ENCODE peak calls at places on chromosome 18, in four cellular contexts. Y is HCT116, Q is IMR-90, W is RWPE2. F is an unnamed sample.

GRCh38 chr18:58057291-58057965 is 13.4 kb downstream of the NEDD4L start:
- DNase-seq in W (no peak), Y (no peak), Q (no peak), F (no peak)

GRCh38 chr18:21742323-21742687 is 1.7 kb downstream of the MIB1 start:
- DNase-seq in Q (peak), W (no peak), Y (no peak), F (no peak)

GRCh38 chr18:40159141-40160017 is 1795.7 kb upstream of the PIK3C3 start:
- DNase-seq in Q (peak), Y (peak), W (no peak), F (no peak)

GRCh38 chr18:53843113-53843512 is 381.4 kb downstream of the MBD2 start:
- DNase-seq in W (no peak), Y (no peak), Q (no peak), F (no peak)

GRCh38 chr18:31661965-31662364 is 22.4 kb downstream of the B4GALT6 start:
- DNase-seq in Y (no peak), W (no peak), Q (peak), F (no peak)

GRCh38 chr18:297936-298335 is 30.1 kb upstream of the THOC1 start:
- DNase-seq in Q (no peak), W (no peak), Y (no peak), F (no peak)

GRCh38 chr18:51666717-51667320 is 469.3 kb upstream of the MEX3C start:
- DNase-seq in Y (no peak), Q (no peak), W (no peak), F (no peak)

GRCh38 chr18:38545071-38545470 is 979.5 kb upstream of the CELF4 start:
- DNase-seq in Q (no peak), W (no peak), Y (no peak), F (peak)

GRCh38 chr18:7596133-7596532 is 29.0 kb downstream of the PTPRM start:
- DNase-seq in W (no peak), Y (no peak), Q (peak), F (no peak)

GRCh38 chr18:159037-159652 is 788 bp downstream of the USP14 start:
- DNase-seq in W (no peak), Q (peak), Y (no peak), F (no peak)

GRCh38 chr18:41326311-41326710 is 628.7 kb upstream of the PIK3C3 start:
- DNase-seq in Y (no peak), W (no peak), Q (peak), F (no peak)

GRCh38 chr18:40851014-40851429 is 1104.0 kb upstream of the PIK3C3 start:
- DNase-seq in Q (peak), W (no peak), Y (no peak), F (no peak)

GRCh38 chr18:77733292-77733903 is 483.8 kb downstream of the GALR1 start:
- DNase-seq in Q (no peak), W (no peak), Y (no peak), F (no peak)

GRCh38 chr18:36525913-36526312 is 228.4 kb downstream of the FHOD3 start:
- DNase-seq in Y (no peak), Q (no peak), W (no peak), F (no peak)

GRCh38 chr18:55018602-55019001 is 59.3 kb upstream of the CCDC68 start:
- DNase-seq in W (no peak), Q (peak), Y (no peak), F (no peak)

DNA sequence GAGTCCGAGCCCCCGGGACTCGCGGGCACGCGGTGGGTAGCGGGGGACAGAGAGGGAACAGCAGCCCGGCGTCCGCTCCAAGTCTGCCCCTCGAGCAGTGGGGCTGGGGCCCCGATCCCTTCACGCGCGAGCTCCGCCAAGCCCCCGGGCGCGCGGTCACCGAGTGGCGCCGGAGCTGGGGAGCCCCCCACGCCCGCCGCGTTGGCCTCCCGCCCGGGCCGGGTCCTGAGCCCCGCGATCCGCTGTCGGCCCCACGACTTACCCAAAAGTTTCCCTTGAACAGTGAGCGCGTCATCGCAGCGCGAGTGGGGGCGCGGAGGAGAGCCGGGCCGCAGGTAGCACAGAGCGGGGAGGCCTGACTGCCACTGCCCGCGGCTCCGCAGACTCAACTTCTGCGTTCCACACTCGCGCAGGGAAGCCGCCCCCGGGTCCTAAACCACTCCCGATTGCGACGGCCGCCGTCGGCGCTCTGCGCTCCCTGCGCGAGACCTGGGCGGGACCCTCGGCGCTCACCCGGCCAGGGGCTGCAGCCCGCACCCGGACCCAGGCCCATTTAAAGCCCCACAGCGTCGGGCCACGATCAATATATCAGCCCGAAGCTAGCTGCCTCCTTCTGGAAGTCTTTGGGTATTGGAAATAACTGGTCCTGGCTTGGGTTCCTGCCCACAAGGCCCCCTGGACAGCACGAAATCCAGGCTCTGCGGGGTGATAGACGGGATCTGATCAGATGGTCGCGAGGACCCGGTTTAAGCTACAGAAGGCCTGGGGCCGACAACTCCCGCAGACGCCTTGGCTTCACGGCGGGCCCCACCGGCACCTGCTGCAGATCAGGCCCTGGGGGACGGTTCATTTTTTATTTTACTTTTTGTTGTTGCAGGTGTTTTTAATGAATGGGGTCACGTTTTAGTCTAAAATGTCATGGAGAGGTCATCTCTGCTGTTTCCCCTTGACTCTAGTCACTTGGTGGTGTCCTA is at the start of gene PSTPIP2:
- DNase-seq in Q (peak), Y (peak), W (peak), F (no peak)
- TF ChIP-seq CTCF in Q (no peak), Y (no peak), W (peak), F (no peak)

GRCh38 chr18:26545737-26546136 is 2.6 kb downstream of the KCTD1 start:
- DNase-seq in W (no peak), Q (no peak), Y (no peak), F (no peak)
- H3K4me3 ChIP-seq in W (peak), Q (no peak), Y (no peak), F (no peak)

DNA sequence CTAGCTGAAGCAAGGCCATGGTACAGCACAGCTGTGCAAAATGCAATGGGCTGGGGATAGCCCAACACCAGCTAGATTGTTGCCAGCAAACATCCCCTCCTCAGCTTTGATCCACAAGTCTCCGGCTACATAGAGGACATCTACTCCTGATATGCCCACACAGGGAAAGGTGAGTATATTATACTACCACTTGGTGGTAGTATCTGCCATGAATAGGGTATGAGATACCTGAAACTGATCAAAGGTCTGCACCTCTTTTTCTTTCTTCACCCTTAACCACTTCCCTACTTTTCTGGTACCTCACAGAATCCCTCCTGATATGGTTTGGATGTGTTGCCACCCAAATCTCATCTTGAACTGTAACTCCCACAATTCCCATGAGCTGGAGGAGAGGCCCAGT is 279.8 kb downstream of the TXNL1 start:
- DNase-seq in W (no peak), Q (no peak), Y (no peak), F (no peak)
- TF ChIP-seq CTCF in W (peak), Q (no peak), Y (no peak), F (no peak)

GRCh38 chr18:59902993-59903610 is 3.3 kb downstream of the PMAIP1 start:
- DNase-seq in Q (no peak), W (no peak), Y (no peak), F (no peak)

GRCh38 chr18:59899298-59900221 is at the start of gene PMAIP1:
- DNase-seq in W (peak), Y (peak), Q (peak), F (no peak)

GRCh38 chr18:59904051-59904601 is 4.3 kb downstream of the PMAIP1 start:
- DNase-seq in Q (peak), Y (no peak), W (no peak), F (no peak)

GRCh38 chr18:59900222-59901128 is 679 bp downstream of the PMAIP1 start:
- DNase-seq in Q (peak), W (no peak), Y (no peak), F (peak)

DNA sequence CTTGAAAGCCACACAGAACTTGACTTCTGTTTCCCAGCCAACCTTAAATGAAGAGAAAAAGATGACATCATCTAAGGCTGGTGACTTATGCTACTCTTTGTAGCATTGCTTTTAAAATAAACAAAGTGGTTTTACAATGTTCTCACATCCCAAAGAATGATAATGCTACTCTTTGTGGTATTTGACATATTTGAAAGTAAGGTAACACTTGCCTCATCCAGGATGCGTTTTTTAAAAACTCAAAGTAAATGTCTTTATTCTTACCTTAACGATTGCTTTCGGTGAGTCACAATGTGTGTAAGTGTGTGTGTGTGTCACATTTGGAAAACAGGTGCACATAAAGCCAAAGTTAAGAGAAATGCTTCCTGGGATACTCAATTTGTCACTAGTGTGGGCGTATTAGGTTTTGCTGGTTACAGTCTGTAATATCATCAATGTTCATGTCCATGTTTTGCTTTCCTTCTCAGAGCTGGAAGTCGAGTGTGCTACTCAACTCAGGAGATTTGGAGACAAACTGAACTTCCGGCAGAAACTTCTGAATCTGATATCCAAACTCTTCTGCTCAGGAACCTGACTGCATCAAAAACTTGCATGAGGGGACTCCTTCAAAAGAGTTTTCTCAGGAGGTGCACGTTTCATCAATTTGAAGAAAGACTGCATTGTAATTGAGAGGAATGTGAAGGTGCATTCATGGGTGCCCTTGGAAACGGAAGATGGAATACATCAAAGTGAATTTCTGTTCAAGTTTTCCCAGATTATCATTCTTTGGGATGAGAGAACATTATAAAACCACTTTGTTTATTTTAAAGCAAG is 2.6 kb downstream of the PMAIP1 start:
- DNase-seq in Q (peak), W (no peak), Y (no peak), F (no peak)
- H3K4me3 ChIP-seq in Q (peak), W (peak), Y (no peak), F (peak)

GRCh38 chr18:74652392-74652988 is 54.8 kb downstream of the ZNF407 start:
- DNase-seq in Q (peak), W (no peak), Y (peak), F (no peak)
- TF ChIP-seq CTCF in Q (peak), W (peak), Y (peak), F (peak)

GRCh38 chr18:79395308-79395640 is 456 bp upstream of the NFATC1 start:
- DNase-seq in Y (no peak), W (no peak), Q (no peak), F (no peak)
- H3K4me3 ChIP-seq in Y (peak), W (no peak), Q (no peak), F (no peak)

GRCh38 chr18:12373771-12374116 is 3.3 kb downstream of the AFG3L2 start:
- DNase-seq in Y (no peak), W (no peak), Q (no peak), F (no peak)

GRCh38 chr18:12377556-12378553 is 828 bp upstream of the AFG3L2 start:
- DNase-seq in Q (no peak), W (no peak), Y (no peak), F (no peak)

GRCh38 chr18:12374398-12374797 is 2.6 kb downstream of the AFG3L2 start:
- DNase-seq in Y (no peak), W (no peak), Q (no peak), F (no peak)

GRCh38 chr18:12376034-12376717 is 851 bp downstream of the AFG3L2 start:
- DNase-seq in W (no peak), Y (no peak), Q (no peak), F (no peak)

DNA sequence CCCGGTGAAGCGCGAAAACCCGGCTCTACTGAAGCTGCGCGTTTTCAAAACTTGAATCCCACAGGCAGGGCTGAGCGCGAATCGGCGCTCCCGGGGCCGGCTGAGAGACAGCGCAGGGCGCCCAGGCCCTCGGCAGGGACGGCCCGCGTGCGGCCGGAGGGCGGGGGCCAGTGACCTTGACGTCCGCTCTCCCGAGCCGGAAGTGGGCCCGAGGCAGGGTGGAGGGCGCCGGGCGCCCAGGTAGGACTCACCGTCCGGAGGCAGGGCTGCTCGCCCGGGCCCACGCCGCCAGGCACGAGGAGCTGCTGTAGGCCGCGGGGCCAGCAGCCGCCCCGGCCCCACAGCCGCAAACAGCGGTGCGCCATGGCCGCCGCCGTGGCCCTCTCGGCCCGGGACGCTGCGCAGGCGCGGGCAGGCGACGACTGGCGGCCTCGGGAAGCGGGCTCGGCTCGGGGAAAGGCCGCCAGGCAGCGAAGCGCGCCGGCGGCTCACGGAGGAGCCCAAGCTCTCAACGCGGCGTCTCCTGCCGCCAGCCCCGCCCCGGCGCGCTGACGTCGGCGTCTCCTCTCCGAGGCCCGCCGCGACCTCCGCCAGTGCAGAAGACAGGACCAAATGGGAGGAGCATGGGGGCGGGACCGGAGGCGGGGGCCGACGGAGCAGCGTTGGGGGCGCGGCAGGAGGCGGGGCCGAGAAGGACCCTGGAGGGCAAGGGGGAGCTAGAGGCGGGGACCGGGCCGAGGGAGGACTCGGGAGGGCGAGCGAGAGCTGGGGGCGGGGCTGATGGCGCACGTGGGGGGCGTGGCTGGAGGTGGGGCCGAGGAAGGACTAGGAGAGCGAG is at the start of gene AFG3L2:
- DNase-seq in Q (peak), W (peak), Y (peak), F (peak)
- TF ChIP-seq CTCF in Q (no peak), W (no peak), Y (no peak), F (no peak)

DNA sequence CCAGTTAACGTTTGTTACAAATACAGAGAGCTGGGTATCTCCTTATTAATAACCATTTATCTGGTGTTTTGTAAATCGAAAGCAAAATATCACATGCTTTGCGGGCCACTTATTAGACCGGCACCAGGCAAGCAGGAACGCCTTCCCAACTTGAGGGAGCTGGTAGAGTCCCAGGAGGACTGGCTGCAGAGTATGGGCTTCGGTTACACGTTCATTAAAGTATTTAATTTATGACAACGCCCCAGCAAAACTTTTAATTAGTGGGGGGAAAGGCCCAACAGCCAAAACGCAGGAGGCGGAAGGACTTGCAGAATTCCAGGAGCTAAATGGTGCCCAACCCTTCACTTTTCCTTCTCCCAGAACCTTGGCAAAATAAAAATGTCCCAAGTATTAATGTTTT is 3.7 kb downstream of the SMAD7 start:
- DNase-seq in Q (no peak), W (no peak), Y (no peak), F (no peak)
- H3K4me3 ChIP-seq in Q (peak), W (peak), Y (no peak), F (peak)

GRCh38 chr18:9546468-9546867 is 67.9 kb downstream of the PPP4R1 start:
- DNase-seq in Q (no peak), W (no peak), Y (no peak), F (no peak)

GRCh38 chr18:9549405-9549804 is 65.0 kb downstream of the PPP4R1 start:
- DNase-seq in Q (no peak), W (no peak), Y (no peak), F (no peak)

GRCh38 chr18:9550413-9550812 is 63.9 kb downstream of the PPP4R1 start:
- DNase-seq in W (no peak), Q (no peak), Y (no peak), F (no peak)

GRCh38 chr18:9545029-9545428 is 69.3 kb downstream of the PPP4R1 start:
- DNase-seq in Y (no peak), Q (no peak), W (no peak), F (no peak)

DNA sequence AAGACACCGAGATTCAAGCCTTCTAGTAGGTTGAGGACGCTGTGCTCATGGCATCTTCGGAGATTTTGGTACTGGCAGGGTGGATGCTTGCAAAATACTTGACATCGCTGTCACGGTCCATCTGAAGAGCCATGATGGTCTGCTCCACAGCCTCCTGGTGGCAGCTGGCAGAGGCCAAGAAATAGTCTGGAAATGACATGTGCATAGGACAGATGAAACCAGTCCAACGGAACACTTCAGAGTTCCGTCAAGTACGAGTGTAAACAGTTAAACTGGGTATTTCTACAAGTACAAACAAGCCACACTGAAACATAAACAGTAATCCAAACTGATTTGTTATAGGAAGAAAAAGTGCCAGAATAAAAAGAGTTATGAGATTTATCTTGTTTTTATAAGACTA is 66.6 kb downstream of the PPP4R1 start:
- DNase-seq in W (no peak), Q (no peak), Y (no peak), F (no peak)
- TF ChIP-seq CTCF in W (no peak), Q (no peak), Y (no peak), F (no peak)

F was measured in GM12864.